ENCODE peak calls at places on chromosomes 16 and 17, in four cellular contexts. P, U, V and J are unnamed samples.

GRCh38 chr17:36591434-36592315 is at the start of gene DHRS11:
- DNase-seq in V (peak), U (peak), P (peak), J (peak)

GRCh38 chr17:3571043-3571900 is 13.7 kb upstream of the TRPV3 start:
- DNase-seq in V (no peak), U (no peak), P (no peak), J (no peak)

GRCh38 chr17:17732892-17733670 is 51.8 kb downstream of the RAI1 start:
- DNase-seq in V (peak), P (no peak), U (no peak), J (no peak)

GRCh38 chr17:35028531-35029262 is 34.8 kb downstream of the RFFL start:
- DNase-seq in V (peak), U (no peak), P (no peak), J (no peak)

GRCh38 chr16:68406458-68407041 is 41.8 kb downstream of the SMPD3 start:
- DNase-seq in P (no peak), V (peak), U (no peak), J (no peak)

GRCh38 chr17:58385359-58385899 is 31.9 kb downstream of the RNF43 start:
- DNase-seq in U (no peak), P (no peak), V (no peak), J (no peak)

GRCh38 chr16:50323335-50324011 is 45.3 kb downstream of the BRD7 start:
- DNase-seq in V (peak), U (peak), P (peak), J (peak)

GRCh38 chr17:74646231-74646630 is 22.7 kb upstream of the CD300E start:
- DNase-seq in U (no peak), V (peak), P (no peak), J (peak)

GRCh38 chr17:50205931-50206505 is 4.6 kb upstream of the COL1A1 start:
- DNase-seq in U (no peak), P (no peak), V (no peak), J (no peak)

GRCh38 chr16:67552476-67552875 is 9.8 kb upstream of the CTCF start:
- DNase-seq in P (no peak), U (no peak), V (no peak), J (no peak)

GRCh38 chr16:80619824-80620223 is 79.0 kb downstream of the DYNLRB2 start:
- DNase-seq in U (no peak), V (peak), P (no peak), J (no peak)

GRCh38 chr16:81848306-81848853 is 69.3 kb downstream of the PLCG2 start:
- DNase-seq in U (no peak), P (no peak), V (no peak), J (no peak)

GRCh38 chr17:27993723-27994310 is 48.7 kb upstream of the NLK start:
- DNase-seq in V (no peak), P (no peak), U (no peak), J (no peak)

GRCh38 chr17:73439597-73439996 is 127.8 kb upstream of the CDC42EP4 start:
- DNase-seq in V (no peak), U (no peak), P (no peak), J (no peak)

GRCh38 chr17:17742133-17742621 is 60.9 kb downstream of the RAI1 start:
- DNase-seq in V (no peak), P (no peak), U (no peak), J (peak)

GRCh38 chr17:2911755-2912111 is 115.5 kb downstream of the RAP1GAP2 start:
- DNase-seq in P (no peak), U (no peak), V (no peak), J (no peak)

GRCh38 chr16:1416521-1416941 is 2.0 kb upstream of the UNKL start:
- DNase-seq in P (no peak), U (no peak), V (peak), J (no peak)

GRCh38 chr16:66913081-66913480 is 5.6 kb downstream of the CDH16 start:
- DNase-seq in P (no peak), V (no peak), U (no peak), J (no peak)

GRCh38 chr16:12412890-12413289 is 390.8 kb downstream of the CPPED1 start:
- DNase-seq in V (no peak), U (no peak), P (no peak), J (no peak)

GRCh38 chr16:67025151-67025550 is 3.8 kb upstream of the CBFB start:
- DNase-seq in V (no peak), P (no peak), U (no peak), J (no peak)

GRCh38 chr16:83891742-83892141 is 7.2 kb upstream of the MLYCD start:
- DNase-seq in V (no peak), P (no peak), U (no peak), J (no peak)

GRCh38 chr16:74563828-74564263 is 43.1 kb downstream of the GLG1 start:
- DNase-seq in U (no peak), P (no peak), V (peak), J (peak)

GRCh38 chr17:14432058-14432457 is 131.2 kb downstream of the HS3ST3B1 start:
- DNase-seq in P (no peak), V (no peak), U (no peak), J (no peak)

GRCh38 chr17:60077672-60078519 is 825 bp downstream of the HEATR6 start:
- DNase-seq in V (peak), U (no peak), P (peak), J (no peak)